ENCODE peak calls at places on chromosomes 16 and 17, in five cellular contexts. I is activated CD4-positive, CD25-positive, alpha-beta regulatory T cell treated with anti-CD3 and anti-CD28 coated beads, Interleukin-2, amount 50 U/mL, for 16 hours; Z is dermis blood vessel endothelial cell; N is LoVo; F is NCI-H748 treated with DMSO at 0.1 percent for 48 hours. E is an unnamed sample.

GRCh38 chr16:2424061-2425007 is 4.9 kb upstream of the CCNF start:
- DNase-seq in Z (no peak), I (no peak), N (no peak), F (no peak), E (no peak)

GRCh38 chr17:55731586-55732250 is 9.1 kb upstream of the TMEM100 start:
- DNase-seq in Z (no peak), F (no peak), N (no peak), I (no peak), E (no peak)

GRCh38 chr17:77491921-77492445 is 351.2 kb downstream of the SEC14L1 start:
- DNase-seq in I (no peak), F (no peak), Z (no peak), N (no peak), E (no peak)

GRCh38 chr16:57646388-57647039 is 18.1 kb downstream of the ADGRG1 start:
- DNase-seq in Z (peak), F (no peak), N (no peak), I (no peak), E (no peak)

GRCh38 chr17:41930009-41930832 is at the start of gene ODAD4:
- DNase-seq in F (peak), N (peak), Z (peak), I (peak), E (peak)

GRCh38 chr17:38918129-38918913 is 7.1 kb upstream of the LASP1NB start:
- DNase-seq in I (no peak), Z (no peak), N (no peak), F (no peak), E (no peak)

GRCh38 chr17:50064253-50064991 is 8.5 kb downstream of the ITGA3 start:
- DNase-seq in F (no peak), N (no peak), Z (peak), I (no peak), E (peak)

GRCh38 chr16:56301391-56301850 is 110.1 kb downstream of the GNAO1 start:
- DNase-seq in Z (no peak), F (no peak), N (no peak), I (no peak), E (no peak)

GRCh38 chr17:35708149-35708548 is 23.3 kb upstream of the RASL10B start:
- DNase-seq in Z (no peak), I (no peak), F (no peak), N (no peak), E (no peak)

GRCh38 chr17:69551212-69552010 is 136.9 kb downstream of the MAP2K6 start:
- DNase-seq in Z (no peak), F (no peak), I (no peak), N (no peak), E (no peak)

GRCh38 chr17:27459433-27459832 is 3.2 kb downstream of the KSR1 start:
- DNase-seq in Z (no peak), N (no peak), I (no peak), F (no peak), E (no peak)

GRCh38 chr17:49949634-49950033 is 19.4 kb upstream of the DLX4 start:
- DNase-seq in F (no peak), Z (no peak), I (no peak), N (no peak), E (no peak)

GRCh38 chr17:62627219-62627903 is at the start of gene MRC2:
- DNase-seq in Z (peak), F (no peak), N (no peak), I (no peak), E (peak)

GRCh38 chr17:19410875-19411291 is at the start of gene RNF112:
- DNase-seq in F (no peak), I (no peak), N (no peak), Z (no peak), E (no peak)

GRCh38 chr16:77905356-77905920 is 116.9 kb upstream of the CLEC3A start:
- DNase-seq in N (no peak), I (no peak), F (peak), Z (no peak), E (no peak)

GRCh38 chr17:48869821-48870318 is 22.7 kb upstream of the ATP5MC1 start:
- DNase-seq in N (peak), F (no peak), Z (no peak), I (no peak), E (no peak)

GRCh38 chr16:56946767-56947603 is 14.8 kb upstream of the CETP start:
- DNase-seq in I (no peak), N (no peak), F (no peak), Z (no peak), E (no peak)

GRCh38 chr17:47204722-47205418 is 4.3 kb upstream of the MYL4 start:
- DNase-seq in I (no peak), Z (no peak), N (peak), F (no peak), E (no peak)

GRCh38 chr17:40598928-40599627 is 33.8 kb upstream of the CCR7 start:
- DNase-seq in I (peak), F (no peak), Z (no peak), N (no peak), E (no peak)

GRCh38 chr16:55501549-55502322 is 7.1 kb upstream of the LPCAT2 start:
- DNase-seq in N (peak), I (no peak), Z (peak), F (no peak), E (no peak)

GRCh38 chr17:4514206-4514605 is 15.5 kb downstream of the SPNS2 start:
- DNase-seq in I (no peak), F (no peak), Z (no peak), N (no peak), E (peak)

GRCh38 chr16:49261930-49262329 is 19.7 kb downstream of the CBLN1 start:
- DNase-seq in I (no peak), N (no peak), Z (no peak), F (no peak), E (no peak)

GRCh38 chr16:30052671-30053372 is 12.7 kb upstream of the ALDOA start:
- DNase-seq in N (peak), I (peak), F (peak), Z (peak), E (peak)

GRCh38 chr16:84292032-84292431 is 2.6 kb upstream of the WFDC1 start:
- DNase-seq in Z (no peak), N (no peak), F (no peak), I (no peak), E (no peak)

GRCh38 chr17:8187517-8188407 is 2.2 kb downstream of the BORCS6 start:
- DNase-seq in F (peak), I (peak), N (peak), Z (peak), E (peak)

GRCh38 chr16:85125570-85126382 is 13.5 kb upstream of the CIBAR2 start:
- DNase-seq in Z (no peak), N (no peak), F (no peak), I (no peak), E (no peak)

E was measured in lung.